ENCODE peak calls at places on chromosomes 1 and 21, in six cellular contexts. B is foreskin fibroblast, Z is GM23248, I is spleen, M is adipocyte, Q is AG09309. S is an unnamed sample.

GRCh38 chr1:200409761-200410565 is at the start of gene ZNF281:
- DNase-seq in B (peak), Z (peak), I (peak), M (peak), Q (peak), S (peak)

GRCh38 chr1:2556277-2557145 is at the start of gene TNFRSF14:
- DNase-seq in B (peak), Z (peak), I (peak), M (peak), Q (no peak), S (no peak)

GRCh38 chr1:30809514-30810263 is 52.1 kb upstream of the LAPTM5 start:
- DNase-seq in B (peak), Z (peak), I (no peak), M (peak), Q (peak), S (no peak)

GRCh38 chr1:230825061-230825803 is 43.1 kb downstream of the C1orf198 start:
- DNase-seq in B (peak), Z (peak), I (no peak), M (peak), Q (peak), S (no peak)

GRCh38 chr1:159921251-159921650 is 4.1 kb downstream of the TAGLN2 start:
- DNase-seq in B (no peak), Z (peak), I (peak), M (no peak), Q (no peak), S (no peak)

GRCh38 chr1:11180342-11180744 is 8.8 kb upstream of the ANGPTL7 start:
- DNase-seq in B (peak), Z (peak), I (no peak), M (peak), Q (peak), S (no peak)

GRCh38 chr21:25421327-25422028 is 185.8 kb downstream of the MRPL39 start:
- DNase-seq in B (peak), Z (peak), I (no peak), M (peak), Q (peak), S (peak)

GRCh38 chr1:52306227-52307006 is 59.6 kb downstream of the CC2D1B start:
- DNase-seq in B (no peak), Z (no peak), I (no peak), M (no peak), Q (no peak), S (no peak)

GRCh38 chr1:29849038-29849750 is 612.9 kb downstream of the PTPRU start:
- DNase-seq in B (peak), Z (peak), I (peak), M (peak), Q (no peak), S (peak)

GRCh38 chr1:89918794-89919155 is 76.1 kb upstream of the ZNF326 start:
- DNase-seq in B (no peak), Z (no peak), I (no peak), M (no peak), Q (no peak), S (no peak)

GRCh38 chr1:245419572-245419971 is 264.8 kb downstream of the KIF26B start:
- DNase-seq in B (no peak), Z (no peak), I (no peak), M (no peak), Q (no peak), S (no peak)

GRCh38 chr1:226064168-226064815 is 1.8 kb downstream of the H3-3A start:
- DNase-seq in B (no peak), Z (peak), I (no peak), M (peak), Q (no peak), S (peak)

GRCh38 chr1:156356875-156357534 is 12.0 kb upstream of the RHBG start:
- DNase-seq in B (no peak), Z (peak), I (peak), M (peak), Q (no peak), S (peak)

GRCh38 chr1:231053493-231054162 is 13.6 kb upstream of the FAM89A start:
- DNase-seq in B (peak), Z (no peak), I (no peak), M (peak), Q (peak), S (no peak)

GRCh38 chr1:95742591-95743089 is 508.6 kb downstream of the RWDD3 start:
- DNase-seq in B (no peak), Z (peak), I (no peak), M (peak), Q (peak), S (no peak)

GRCh38 chr1:159197767-159198557 is 6.7 kb upstream of the ACKR1 start:
- DNase-seq in B (peak), Z (peak), I (no peak), M (peak), Q (peak), S (peak)

GRCh38 chr1:18556364-18556763 is 74.3 kb upstream of the PAX7 start:
- DNase-seq in B (no peak), Z (peak), I (no peak), M (peak), Q (no peak), S (no peak)

GRCh38 chr1:202871367-202871766 is 17.6 kb downstream of the RABIF start:
- DNase-seq in B (no peak), Z (no peak), I (no peak), M (no peak), Q (no peak), S (no peak)

GRCh38 chr1:89566761-89567174 is 42.1 kb downstream of the LRRC8B start:
- DNase-seq in B (no peak), Z (no peak), I (peak), M (no peak), Q (no peak), S (no peak)

GRCh38 chr1:15236226-15237145 is 10.5 kb upstream of the FHAD1 start:
- DNase-seq in B (no peak), Z (peak), I (no peak), M (no peak), Q (no peak), S (no peak)

GRCh38 chr1:209527993-209528392 is 55.5 kb upstream of the CAMK1G start:
- DNase-seq in B (no peak), Z (peak), I (no peak), M (no peak), Q (no peak), S (peak)

GRCh38 chr1:26700711-26701110 is 4.9 kb downstream of the ARID1A start:
- DNase-seq in B (no peak), Z (peak), I (no peak), M (peak), Q (no peak), S (no peak)

GRCh38 chr1:95072532-95073419 is at the start of gene ALG14:
- DNase-seq in B (peak), Z (peak), I (peak), M (peak), Q (peak), S (peak)

GRCh38 chr1:231519166-231519565 is 9.3 kb upstream of the TSNAX start:
- DNase-seq in B (no peak), Z (peak), I (no peak), M (no peak), Q (no peak), S (no peak)

GRCh38 chr1:39926343-39926769 is 24.6 kb upstream of the MYCL start:
- DNase-seq in B (peak), Z (peak), I (no peak), M (no peak), Q (no peak), S (no peak)

DNA sequence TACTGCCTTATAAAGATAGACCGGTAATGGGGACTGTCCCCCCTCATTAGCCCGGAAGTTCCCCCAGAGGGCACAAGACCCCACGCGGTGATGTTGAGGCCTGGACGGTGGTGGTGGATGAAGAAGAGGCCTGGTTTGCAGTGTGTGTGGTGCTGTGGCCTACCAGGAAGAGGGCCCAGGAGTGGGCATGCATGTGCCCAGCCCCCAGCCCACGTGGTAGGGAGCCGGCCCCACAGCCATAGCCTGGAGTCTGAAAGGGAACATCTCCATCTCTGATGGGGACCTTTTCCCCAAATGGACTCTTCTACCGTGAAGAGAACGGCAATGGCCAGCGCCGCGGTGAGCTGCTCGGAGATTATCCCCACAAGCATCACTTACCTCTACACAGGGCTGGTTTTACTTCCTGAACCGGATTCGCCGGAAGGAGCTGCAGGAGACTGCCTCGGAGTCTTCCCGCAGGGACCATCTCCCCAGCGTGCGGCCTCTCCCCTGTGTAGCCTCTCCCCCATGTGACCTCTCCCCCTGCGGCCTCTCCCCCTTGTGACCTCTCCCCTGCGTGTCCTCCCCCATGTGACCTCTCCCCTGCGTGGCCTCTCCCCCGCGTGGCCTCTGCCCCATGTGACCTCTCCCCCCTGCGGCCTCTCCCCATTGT is 20.6 kb downstream of the RRP1 start:
- DNase-seq in B (no peak), Z (no peak), I (no peak), M (no peak), Q (no peak), S (no peak)
- H3K4me3 ChIP-seq in B (no peak), Z (no peak), I (no peak), M (no peak), Q (no peak), S (no peak)

DNA sequence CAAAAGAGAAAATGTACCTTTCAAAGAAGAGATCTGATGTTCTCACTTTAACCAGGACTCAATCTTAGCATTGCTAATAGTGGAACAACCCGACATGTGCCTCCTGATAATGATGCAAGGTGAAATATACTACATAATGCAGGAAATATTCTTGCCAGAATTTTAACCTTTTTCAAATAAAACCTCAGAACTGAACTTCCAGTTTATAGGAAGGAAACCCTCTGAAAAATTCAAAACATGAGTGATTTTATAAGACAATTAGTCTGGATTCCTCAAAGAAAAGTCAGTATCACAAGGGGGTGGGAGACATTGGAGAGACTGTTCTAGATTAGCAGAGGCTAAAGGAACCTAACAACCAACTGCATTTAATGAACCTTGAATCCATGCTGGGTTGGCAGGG is 18.1 kb downstream of the AHCYL1 start:
- DNase-seq in B (no peak), Z (no peak), I (no peak), M (no peak), Q (no peak), S (no peak)
- H3K4me3 ChIP-seq in B (no peak), Z (peak), I (no peak), M (no peak), Q (no peak), S (no peak)

DNA sequence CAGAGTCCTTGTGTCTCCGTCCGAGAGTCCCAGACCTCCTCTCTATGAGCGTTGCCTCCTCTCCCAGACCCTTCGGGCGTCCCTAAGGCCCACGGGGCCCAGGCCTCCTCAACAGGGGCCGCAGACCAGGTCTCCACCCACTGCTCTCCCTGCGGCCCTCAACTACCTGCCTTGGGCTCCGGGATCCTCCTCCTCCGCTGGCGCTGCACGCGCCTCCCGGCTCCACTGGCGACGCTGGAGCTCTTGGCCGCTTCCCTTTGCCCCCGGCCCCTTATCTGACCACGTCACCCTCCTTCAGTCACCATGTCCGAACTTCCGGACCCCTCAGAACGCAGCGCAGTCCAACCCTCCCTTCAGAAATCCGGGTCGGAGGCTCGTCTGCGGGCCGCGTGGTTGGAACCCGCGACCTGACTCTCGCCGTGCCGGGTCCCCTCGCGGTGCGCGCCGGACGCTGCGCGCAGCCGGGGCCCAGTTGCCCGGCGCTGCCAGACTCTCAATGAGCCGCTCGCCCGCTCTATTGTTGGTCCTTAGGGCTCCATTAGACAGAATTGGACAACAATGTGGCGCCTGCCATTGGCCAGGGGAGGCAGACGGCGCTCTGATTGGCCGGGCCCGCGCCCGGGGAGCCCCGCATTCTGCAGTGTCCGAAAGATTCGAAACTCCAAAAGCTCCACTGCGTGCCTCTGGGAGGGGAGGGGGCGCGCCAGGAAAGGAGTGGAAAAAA is at the start of gene DMRTA2:
- DNase-seq in B (no peak), Z (no peak), I (no peak), M (no peak), Q (no peak), S (peak)
- H3K4me3 ChIP-seq in B (peak), Z (peak), I (peak), M (peak), Q (no peak), S (peak)

GRCh38 chr1:35574655-35575400 is 1.7 kb downstream of the TFAP2E start:
- DNase-seq in B (no peak), Z (no peak), I (peak), M (no peak), Q (no peak), S (peak)

GRCh38 chr1:35573776-35574654 is 901 bp downstream of the TFAP2E start:
- DNase-seq in B (no peak), Z (no peak), I (peak), M (no peak), Q (no peak), S (no peak)

GRCh38 chr1:35572296-35572695 is 818 bp upstream of the TFAP2E start:
- DNase-seq in B (no peak), Z (no peak), I (no peak), M (no peak), Q (no peak), S (no peak)

GRCh38 chr1:35571263-35571662 is 1.9 kb upstream of the TFAP2E start:
- DNase-seq in B (no peak), Z (no peak), I (peak), M (no peak), Q (no peak), S (no peak)

GRCh38 chr1:35573198-35573775 is at the start of gene TFAP2E:
- DNase-seq in B (peak), Z (peak), I (peak), M (peak), Q (no peak), S (peak)
- H3K4me3 ChIP-seq in B (peak), Z (peak), I (peak), M (peak), Q (peak), S (peak)

DNA sequence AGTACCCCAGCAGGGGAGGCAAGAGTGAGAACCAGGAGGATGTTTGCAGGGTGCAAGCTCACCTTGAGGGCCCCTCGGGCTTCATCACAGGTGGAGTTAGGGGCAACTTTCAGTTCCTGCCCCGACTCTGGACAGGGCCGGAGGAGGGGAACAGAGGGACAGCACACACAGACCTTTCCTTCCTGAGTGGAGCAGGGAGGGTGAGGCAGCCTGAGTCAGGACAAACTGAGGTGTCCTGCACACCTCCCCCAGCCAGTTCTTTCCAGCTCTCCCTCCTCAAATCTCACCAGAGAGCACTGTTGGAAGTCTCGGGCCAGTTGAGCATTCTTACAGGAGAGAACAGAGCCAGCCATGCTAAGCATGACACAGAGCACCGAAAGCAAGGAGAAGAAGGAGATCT is 1.5 kb downstream of the ENTREP3 start:
- DNase-seq in B (no peak), Z (peak), I (no peak), M (peak), Q (no peak), S (no peak)
- H3K4me3 ChIP-seq in B (peak), Z (peak), I (peak), M (peak), Q (peak), S (no peak)

GRCh38 chr1:37480581-37481288 is 6.4 kb downstream of the ZC3H12A start:
- DNase-seq in B (no peak), Z (no peak), I (no peak), M (no peak), Q (no peak), S (no peak)

GRCh38 chr1:37480125-37480466 is 5.7 kb downstream of the ZC3H12A start:
- DNase-seq in B (no peak), Z (no peak), I (no peak), M (no peak), Q (no peak), S (no peak)

GRCh38 chr1:37478451-37478871 is 4.1 kb downstream of the ZC3H12A start:
- DNase-seq in B (peak), Z (peak), I (no peak), M (no peak), Q (peak), S (no peak)

GRCh38 chr1:37478890-37479254 is 4.5 kb downstream of the ZC3H12A start:
- DNase-seq in B (no peak), Z (no peak), I (no peak), M (no peak), Q (no peak), S (no peak)

GRCh38 chr1:37479255-37480124 is 5.1 kb downstream of the ZC3H12A start:
- DNase-seq in B (peak), Z (peak), I (peak), M (peak), Q (peak), S (peak)
- H3K4me3 ChIP-seq in B (peak), Z (peak), I (peak), M (peak), Q (peak), S (no peak)

GRCh38 chr1:205317311-205317917 is 4.1 kb downstream of the NUAK2 start:
- DNase-seq in B (no peak), Z (no peak), I (peak), M (peak), Q (no peak), S (no peak)

GRCh38 chr1:205321109-205321958 is at the start of gene NUAK2:
- DNase-seq in B (peak), Z (peak), I (peak), M (peak), Q (peak), S (peak)

GRCh38 chr1:205321959-205322283 is 376 bp upstream of the NUAK2 start:
- DNase-seq in B (no peak), Z (no peak), I (no peak), M (no peak), Q (no peak), S (no peak)

GRCh38 chr1:205318231-205318991 is 3.1 kb downstream of the NUAK2 start:
- DNase-seq in B (no peak), Z (no peak), I (no peak), M (no peak), Q (no peak), S (peak)

GRCh38 chr1:205319081-205320018 is 2.2 kb downstream of the NUAK2 start:
- DNase-seq in B (peak), Z (peak), I (peak), M (peak), Q (peak), S (no peak)
- H3K4me3 ChIP-seq in B (peak), Z (peak), I (peak), M (peak), Q (peak), S (peak)

GRCh38 chr1:57910782-57911181 is 486.9 kb upstream of the DAB1 start:
- DNase-seq in B (no peak), Z (no peak), I (no peak), M (no peak), Q (no peak), S (no peak)

GRCh38 chr1:57908471-57908870 is 484.6 kb upstream of the DAB1 start:
- DNase-seq in B (no peak), Z (no peak), I (no peak), M (no peak), Q (no peak), S (no peak)

GRCh38 chr1:57910331-57910730 is 486.5 kb upstream of the DAB1 start:
- DNase-seq in B (no peak), Z (no peak), I (no peak), M (no peak), Q (no peak), S (no peak)

GRCh38 chr1:57916034-57916433 is 492.2 kb upstream of the DAB1 start:
- DNase-seq in B (no peak), Z (no peak), I (no peak), M (no peak), Q (no peak), S (no peak)

GRCh38 chr1:57911427-57911826 is 487.6 kb upstream of the DAB1 start:
- DNase-seq in B (no peak), Z (no peak), I (no peak), M (no peak), Q (no peak), S (no peak)
- H3K4me3 ChIP-seq in B (no peak), Z (no peak), I (no peak), M (no peak), Q (no peak), S (no peak)

S was measured in Caco-2.